ENCODE peak calls at places on chromosomes 13 and 19, in eight cellular contexts. V is mucosa of descending colon; Z is H4; C is astrocyte; J is neural progenitor cell; H is EH; M is Caco-2; Y is activated gamma-delta T cell treated with anti-CD3 and anti-CD28 coated beads, Interleukin-2, amount 50 U/mL, for 16 hours. E is an unnamed sample.

GRCh38 chr19:4738734-4739133 is 15.1 kb upstream of the DPP9 start:
- DNase-seq in C (no peak), H (peak), J (no peak), V (no peak), Z (no peak), Y (no peak), M (no peak), E (no peak)

GRCh38 chr19:7391218-7391670 is 42.5 kb downstream of the ARHGEF18 start:
- DNase-seq in H (peak), V (peak), Y (no peak), M (peak), J (no peak), Z (peak), C (peak), E (no peak)

GRCh38 chr13:41648314-41648935 is 191.1 kb downstream of the RGCC start:
- DNase-seq in V (no peak), H (peak), Z (peak), M (no peak), J (no peak), Y (no peak), C (peak), E (no peak)

GRCh38 chr13:73481877-73482445 is 423.2 kb downstream of the KLF5 start:
- DNase-seq in V (no peak), H (no peak), Z (no peak), C (no peak), Y (no peak), J (no peak), M (no peak), E (no peak)

GRCh38 chr19:48991823-48992570 is 1.1 kb downstream of the GYS1 start:
- DNase-seq in H (peak), Z (peak), V (no peak), J (peak), Y (no peak), C (peak), M (peak), E (no peak)

GRCh38 chr13:44516771-44517170 is 59.4 kb downstream of the TSC22D1 start:
- DNase-seq in V (no peak), H (no peak), C (no peak), J (peak), Y (no peak), M (no peak), Z (no peak), E (no peak)

GRCh38 chr13:90003566-90003965 is 1343.9 kb upstream of the MIR17HG start:
- DNase-seq in V (no peak), M (no peak), C (no peak), Y (no peak), J (no peak), H (no peak), Z (no peak), E (no peak)

GRCh38 chr19:1355258-1355973 is 28.3 kb upstream of the NDUFS7 start:
- DNase-seq in H (no peak), M (no peak), V (no peak), Z (no peak), Y (no peak), J (peak), C (no peak), E (no peak)

GRCh38 chr13:27926644-27927434 is 7.0 kb downstream of the PDX1 start:
- DNase-seq in H (no peak), M (no peak), C (no peak), V (no peak), J (peak), Z (no peak), Y (no peak), E (no peak)

GRCh38 chr13:24167666-24168391 is 7.3 kb downstream of the SPATA13 start:
- DNase-seq in H (no peak), J (no peak), C (no peak), V (no peak), Z (no peak), M (no peak), Y (no peak), E (no peak)

E was measured in NCI-H1417 treated with DMSO at 0.1 percent for 48 hours.